ENCODE peak calls at places on chromosomes 6 and 20, in ten cellular contexts. B is heart right ventricle; I is tibial artery; T is GM19239; P is esophagus squamous epithelium; Q is NCI-H2107; S is left lung; G is activated CD4-positive, alpha-beta T cell treated with anti-CD3 and anti-CD28 coated beads, Interleukin-2, amount 10 ng/mL, durations not matched to agents 7 days and 5 days; V is activated T-helper 2 cell treated with anti-CD3 and anti-CD28 coated beads, Interferon-gamma antibody, Interleukin-2, Interleukin-4, amounts not matched to agents 10 μg/mL and 5 μg/mL and 100 μg/mL, durations not matched to agents 14 hours and 24 hours and 36 hours; K is sciatic nerve. U is an unnamed sample.

GRCh38 chr20:44491635-44492395 is 16.1 kb downstream of the TTPAL start:
- DNase-seq in S (no peak), P (no peak), Q (no peak), I (peak), K (no peak), B (no peak), G (no peak), T (no peak), V (no peak), U (no peak)

GRCh38 chr20:12354725-12355124 is 437.0 kb downstream of the BTBD3 start:
- DNase-seq in K (no peak), G (no peak), Q (no peak), B (no peak), P (no peak), V (no peak), I (no peak), S (no peak), T (no peak), U (no peak)

GRCh38 chr6:20953019-20953418 is 418.8 kb downstream of the CDKAL1 start:
- DNase-seq in V (no peak), S (no peak), Q (no peak), G (no peak), P (no peak), I (no peak), K (no peak), T (no peak), B (no peak), U (no peak)

GRCh38 chr20:8370774-8371173 is 238.7 kb downstream of the PLCB1 start:
- DNase-seq in S (no peak), P (no peak), Q (no peak), V (no peak), T (no peak), I (no peak), K (no peak), G (no peak), B (no peak), U (no peak)

GRCh38 chr20:61977387-61977786 is 88.3 kb downstream of the TAF4 start:
- DNase-seq in S (no peak), V (no peak), B (no peak), G (no peak), Q (no peak), T (no peak), P (no peak), K (peak), I (no peak), U (no peak)

GRCh38 chr6:26205625-26206574 is 118.7 kb downstream of the HFE start:
- DNase-seq in S (no peak), V (no peak), Q (no peak), K (no peak), B (no peak), T (no peak), G (no peak), I (no peak), P (no peak), U (no peak)

GRCh38 chr6:3805448-3806123 is 43.6 kb upstream of the FAM50B start:
- DNase-seq in B (no peak), I (no peak), P (no peak), S (no peak), T (no peak), V (no peak), G (no peak), Q (no peak), K (no peak), U (no peak)

GRCh38 chr6:14910692-14911547 is 334.9 kb upstream of the JARID2 start:
- DNase-seq in B (no peak), K (no peak), S (peak), Q (no peak), T (peak), G (peak), I (peak), V (peak), P (no peak), U (no peak)

GRCh38 chr6:38501931-38502330 is 137.8 kb downstream of the BTBD9 start:
- DNase-seq in G (no peak), I (no peak), K (no peak), B (no peak), V (no peak), Q (no peak), S (no peak), T (no peak), P (no peak), U (no peak)

GRCh38 chr20:9565910-9566550 is 51.6 kb downstream of the LAMP5 start:
- DNase-seq in G (no peak), V (no peak), S (no peak), B (no peak), I (no peak), K (no peak), P (no peak), Q (no peak), T (no peak), U (no peak)

GRCh38 chr20:16346956-16347355 is 226.3 kb downstream of the KIF16B start:
- DNase-seq in T (no peak), P (no peak), K (no peak), B (no peak), Q (no peak), S (no peak), V (no peak), I (no peak), G (no peak), U (no peak)

GRCh38 chr6:128509709-128510108 is 10.7 kb downstream of the PTPRK start:
- DNase-seq in P (no peak), V (no peak), T (no peak), S (no peak), G (no peak), B (no peak), Q (no peak), K (no peak), I (no peak), U (no peak)

GRCh38 chr20:62734881-62735280 is 26.2 kb downstream of the NTSR1 start:
- DNase-seq in B (no peak), K (peak), V (no peak), S (peak), G (no peak), Q (no peak), T (no peak), I (peak), P (no peak), U (no peak)

U was measured in 8988T.